ENCODE peak calls at places on chromosomes 12 and 14, in four cellular contexts. R, H, C and Y are unnamed samples.
A peak's percentile ranks its signal among the peaks of the same experiment; 100 is the strongest.

GRCh38 chr14:102888748-102889147 is 33.7 kb upstream of the AMN start:
- DNase-seq in R (no peak), H (no peak), C (no peak), Y (no peak)

GRCh38 chr14:68938515-68939423 is 40.3 kb downstream of the ACTN1 start:
- DNase-seq in R (no peak), H (peak; percentile 90), C (peak; percentile 96), Y (no peak)

GRCh38 chr14:69056389-69056788 is 77.3 kb upstream of the ACTN1 start:
- DNase-seq in R (no peak), H (no peak), C (no peak), Y (peak; percentile 49)

GRCh38 chr12:114339626-114340025 is 66.3 kb downstream of the TBX5 start:
- DNase-seq in R (no peak), H (no peak), C (no peak), Y (no peak)

GRCh38 chr12:112314981-112315380 is 67.2 kb downstream of the HECTD4 start:
- DNase-seq in R (no peak), H (no peak), C (no peak), Y (no peak)

GRCh38 chr14:38004610-38004879 is 203.2 kb upstream of the SSTR1 start:
- DNase-seq in R (no peak), H (no peak), C (no peak), Y (no peak)

GRCh38 chr12:132174703-132175490 is 30.6 kb downstream of the NOC4L start:
- DNase-seq in R (no peak), H (no peak), C (no peak), Y (no peak)

GRCh38 chr12:108846320-108846719 is 11.1 kb downstream of the SSH1 start:
- DNase-seq in R (no peak), H (no peak), C (no peak), Y (no peak)

GRCh38 chr12:42237853-42238239 is 202 bp downstream of the YAF2 start:
- DNase-seq in R (no peak), H (no peak), C (no peak), Y (peak; percentile 11)

GRCh38 chr12:112446008-112446725 is 27.4 kb downstream of the PTPN11 start:
- DNase-seq in R (peak; percentile 46), H (no peak), C (no peak), Y (no peak)

GRCh38 chr14:34368115-34368970 is 93.7 kb downstream of the SPTSSA start:
- DNase-seq in R (no peak), H (peak; percentile 82), C (peak; percentile 84), Y (no peak)

GRCh38 chr14:31781578-31781977 is 220.4 kb downstream of the NUBPL start:
- DNase-seq in R (no peak), H (peak; percentile 26), C (no peak), Y (no peak)

GRCh38 chr12:14373202-14373601 is 7.7 kb downstream of the ATF7IP start:
- DNase-seq in R (no peak), H (no peak), C (no peak), Y (no peak)

GRCh38 chr12:15590180-15590826 is 198.9 kb downstream of the EPS8 start:
- DNase-seq in R (peak; percentile 48), H (peak; percentile 80), C (peak; percentile 70), Y (peak; percentile 16)

GRCh38 chr12:93638954-93639353 is 38.2 kb upstream of the CRADD start:
- DNase-seq in R (no peak), H (no peak), C (no peak), Y (no peak)

GRCh38 chr12:53071591-53072551 is 7.3 kb downstream of the SPRYD3 start:
- DNase-seq in R (peak; percentile 85), H (no peak), C (no peak), Y (no peak)

GRCh38 chr12:27297576-27297975 is 35.1 kb upstream of the BMAL2 start:
- DNase-seq in R (no peak), H (no peak), C (no peak), Y (no peak)

GRCh38 chr12:666066-666465 is 2.8 kb upstream of the NINJ2 start:
- DNase-seq in R (no peak), H (no peak), C (no peak), Y (no peak)

GRCh38 chr14:76227450-76228050 is 75.8 kb downstream of the GPATCH2L start:
- DNase-seq in R (no peak), H (peak; percentile 28), C (no peak), Y (no peak)

GRCh38 chr14:53180272-53181221 is 27.4 kb upstream of the DDHD1 start:
- DNase-seq in R (peak; percentile 14), H (peak; percentile 45), C (peak; percentile 15), Y (peak; percentile 68)

GRCh38 chr14:21924479-21924878 is 250.9 kb upstream of the OR4E1 start:
- DNase-seq in R (no peak), H (no peak), C (no peak), Y (peak; percentile 18)

GRCh38 chr12:90953956-90954421 is 987 bp downstream of the CCER1 start:
- DNase-seq in R (peak; percentile 50), H (peak; percentile 85), C (peak; percentile 38), Y (peak; percentile 92)

GRCh38 chr12:104292872-104293794 is 10.4 kb upstream of the EID3 start:
- DNase-seq in R (no peak), H (peak; percentile 46), C (no peak), Y (no peak)

GRCh38 chr12:78390920-78391319 is 473.7 kb upstream of the SYT1 start:
- DNase-seq in R (no peak), H (no peak), C (no peak), Y (no peak)

GRCh38 chr14:88829685-88830302 is 5.3 kb downstream of the TTC8 start:
- DNase-seq in R (no peak), H (no peak), C (no peak), Y (no peak)

GRCh38 chr12:107287436-107288413 is 194.4 kb upstream of the CRY1 start:
- DNase-seq in R (no peak), H (no peak), C (no peak), Y (no peak)

DNA sequence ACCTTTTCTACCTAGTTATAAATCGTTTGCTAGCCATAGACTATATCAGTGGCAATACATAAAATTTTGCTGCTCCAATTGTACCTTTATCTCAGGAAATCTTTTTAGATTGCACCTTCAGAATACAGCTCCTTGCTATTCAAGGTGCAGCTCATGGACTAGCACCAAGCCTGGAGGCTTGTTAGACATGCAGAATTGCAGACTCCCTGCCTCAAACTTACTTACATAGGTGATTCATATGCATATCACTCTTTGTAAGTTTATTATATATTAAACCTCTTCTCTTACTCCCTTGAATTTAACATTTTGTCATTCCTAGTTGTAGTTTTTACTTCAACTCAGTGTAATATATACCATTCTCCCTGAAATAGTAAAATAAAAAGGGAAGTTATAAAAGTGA is 195.4 kb upstream of the PDZRN4 start:
- DNase-seq in R (no peak), H (no peak), C (no peak), Y (no peak)
- TF ChIP-seq HMGXB4 in R (no peak), H (no peak), C (no peak), Y (no peak)

GRCh38 chr12:32548691-32549412 is 130.2 kb upstream of the DNM1L start:
- DNase-seq in R (no peak), H (no peak), C (no peak), Y (no peak)
- TF ChIP-seq HMGXB4 in R (no peak), H (no peak), C (no peak), Y (no peak)

DNA sequence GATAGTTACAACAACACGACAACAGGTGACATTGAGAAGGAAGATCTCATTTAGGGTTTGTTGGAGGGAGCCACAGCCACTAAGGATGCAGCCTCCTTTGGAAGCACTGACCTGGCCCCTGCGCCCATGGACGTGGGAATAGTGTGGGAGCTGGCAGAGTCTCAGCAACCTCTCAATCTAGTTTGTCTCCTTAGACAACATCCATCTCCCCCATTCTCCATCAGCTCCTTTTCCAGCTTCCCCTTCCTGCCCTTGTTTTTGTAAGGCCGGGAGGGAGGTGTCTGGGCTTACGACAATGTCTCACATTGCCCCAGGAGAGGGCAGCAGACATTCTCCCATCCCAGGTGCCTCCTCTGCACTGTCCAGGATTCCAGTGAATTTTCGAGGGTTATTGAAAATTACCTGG is 170.2 kb upstream of the PZP start:
- DNase-seq in R (peak; percentile 39), H (peak; percentile 44), C (peak; percentile 50), Y (peak; percentile 41)
- TF ChIP-seq HMGXB4 in R (no peak), H (no peak), C (no peak), Y (no peak)

GRCh38 chr14:80135305-80136088 is 75.8 kb downstream of the DIO2 start:
- DNase-seq in R (no peak), H (no peak), C (no peak), Y (no peak)

GRCh38 chr14:80134321-80134720 is 77.0 kb downstream of the DIO2 start:
- DNase-seq in R (no peak), H (no peak), C (no peak), Y (no peak)

GRCh38 chr14:80133457-80133856 is 77.8 kb downstream of the DIO2 start:
- DNase-seq in R (no peak), H (no peak), C (no peak), Y (no peak)

GRCh38 chr14:80136358-80136757 is 74.9 kb downstream of the DIO2 start:
- DNase-seq in R (no peak), H (peak; percentile 53), C (no peak), Y (no peak)
- TF ChIP-seq HMGXB4 in R (no peak), H (no peak), C (no peak), Y (no peak)

GRCh38 chr12:12881495-12881894 is 9.9 kb upstream of the GPRC5A start:
- DNase-seq in R (no peak), H (peak; percentile 90), C (peak; percentile 39), Y (no peak)

GRCh38 chr12:12880537-12880936 is 10.8 kb upstream of the GPRC5A start:
- DNase-seq in R (no peak), H (no peak), C (no peak), Y (no peak)

GRCh38 chr12:12882288-12882687 is 9.1 kb upstream of the GPRC5A start:
- DNase-seq in R (no peak), H (no peak), C (no peak), Y (no peak)

GRCh38 chr12:12885060-12885792 is 6.1 kb upstream of the GPRC5A start:
- DNase-seq in R (no peak), H (no peak), C (no peak), Y (peak; percentile 41)

GRCh38 chr12:12883369-12884001 is 7.9 kb upstream of the GPRC5A start:
- DNase-seq in R (peak; percentile 21), H (peak; percentile 94), C (peak; percentile 77), Y (no peak)
- TF ChIP-seq HMGXB4 in R (no peak), H (no peak), C (no peak), Y (no peak)